ENCODE peak calls at places on chromosomes 4 and X, in ten cellular contexts. One of them, this sample, is unnamed.

GRCh38 chr4:52172166-52172565 is 121.1 kb downstream of the SPATA18 start:
- DNase-seq in NCI-H460: no peak
- DNase-seq in WTC11: peak
- DNase-seq in effector CD4-positive, alpha-beta T cell: no peak
- DNase-seq in AG08396: peak
- DNase-seq in hypothalamus: no peak
- DNase-seq in hepatocyte: peak
- DNase-seq in NCI-H82: no peak
- DNase-seq in skeletal muscle cell: no peak
- DNase-seq in esophagus squamous epithelium: no peak
- DNase-seq in this sample: no peak

GRCh38 chr4:145740796-145741195 is 60.9 kb downstream of the C4orf51 start:
- DNase-seq in hypothalamus: no peak
- DNase-seq in WTC11: no peak
- DNase-seq in NCI-H460: no peak
- DNase-seq in effector CD4-positive, alpha-beta T cell: no peak
- DNase-seq in skeletal muscle cell: no peak
- DNase-seq in NCI-H82: peak
- DNase-seq in esophagus squamous epithelium: no peak
- DNase-seq in hepatocyte: no peak
- DNase-seq in AG08396: no peak
- DNase-seq in this sample: no peak

GRCh38 chrX:110021180-110022022 is 18.5 kb downstream of the TMEM164 start:
- DNase-seq in esophagus squamous epithelium: no peak
- DNase-seq in hepatocyte: no peak
- DNase-seq in NCI-H460: no peak
- DNase-seq in hypothalamus: no peak
- DNase-seq in WTC11: no peak
- DNase-seq in skeletal muscle cell: no peak
- DNase-seq in effector CD4-positive, alpha-beta T cell: no peak
- DNase-seq in NCI-H82: peak
- DNase-seq in AG08396: peak
- DNase-seq in this sample: peak

GRCh38 chrX:95764972-95765451 is 919.6 kb upstream of the DIAPH2 start:
- DNase-seq in esophagus squamous epithelium: no peak
- DNase-seq in NCI-H82: peak
- DNase-seq in NCI-H460: peak
- DNase-seq in hepatocyte: peak
- DNase-seq in hypothalamus: no peak
- DNase-seq in WTC11: no peak
- DNase-seq in AG08396: peak
- DNase-seq in effector CD4-positive, alpha-beta T cell: no peak
- DNase-seq in skeletal muscle cell: no peak
- DNase-seq in this sample: peak

GRCh38 chrX:19094654-19095053 is 27.6 kb downstream of the ADGRG2 start:
- DNase-seq in WTC11: no peak
- DNase-seq in NCI-H82: no peak
- DNase-seq in hepatocyte: no peak
- DNase-seq in effector CD4-positive, alpha-beta T cell: no peak
- DNase-seq in AG08396: no peak
- DNase-seq in hypothalamus: no peak
- DNase-seq in esophagus squamous epithelium: no peak
- DNase-seq in skeletal muscle cell: no peak
- DNase-seq in NCI-H460: no peak
- DNase-seq in this sample: no peak

GRCh38 chr4:51831133-51831532 is 11.8 kb upstream of the DCUN1D4 start:
- DNase-seq in NCI-H460: peak
- DNase-seq in hypothalamus: peak
- DNase-seq in hepatocyte: peak
- DNase-seq in WTC11: peak
- DNase-seq in NCI-H82: peak
- DNase-seq in effector CD4-positive, alpha-beta T cell: peak
- DNase-seq in skeletal muscle cell: no peak
- DNase-seq in esophagus squamous epithelium: no peak
- DNase-seq in AG08396: peak
- DNase-seq in this sample: no peak

GRCh38 chrX:101217689-101218088 is 1.9 kb upstream of the DRP2 start:
- DNase-seq in skeletal muscle cell: no peak
- DNase-seq in hypothalamus: no peak
- DNase-seq in hepatocyte: no peak
- DNase-seq in NCI-H460: no peak
- DNase-seq in WTC11: no peak
- DNase-seq in effector CD4-positive, alpha-beta T cell: no peak
- DNase-seq in AG08396: no peak
- DNase-seq in esophagus squamous epithelium: no peak
- DNase-seq in NCI-H82: no peak
- DNase-seq in this sample: no peak

GRCh38 chr4:173420324-173420752 is 21.4 kb upstream of the SCRG1 start:
- DNase-seq in hypothalamus: no peak
- DNase-seq in esophagus squamous epithelium: no peak
- DNase-seq in effector CD4-positive, alpha-beta T cell: no peak
- DNase-seq in NCI-H82: peak
- DNase-seq in AG08396: peak
- DNase-seq in NCI-H460: peak
- DNase-seq in hepatocyte: no peak
- DNase-seq in skeletal muscle cell: no peak
- DNase-seq in WTC11: no peak
- DNase-seq in this sample: no peak

GRCh38 chr4:74897390-74897789 is 35.5 kb upstream of the PARM1 start:
- DNase-seq in NCI-H460: no peak
- DNase-seq in hepatocyte: no peak
- DNase-seq in skeletal muscle cell: no peak
- DNase-seq in WTC11: no peak
- DNase-seq in AG08396: no peak
- DNase-seq in effector CD4-positive, alpha-beta T cell: no peak
- DNase-seq in NCI-H82: no peak
- DNase-seq in hypothalamus: no peak
- DNase-seq in esophagus squamous epithelium: no peak
- DNase-seq in this sample: no peak

GRCh38 chrX:13876652-13877051 is 59.8 kb upstream of the GPM6B start:
- DNase-seq in NCI-H460: no peak
- DNase-seq in WTC11: no peak
- DNase-seq in AG08396: peak
- DNase-seq in hypothalamus: no peak
- DNase-seq in esophagus squamous epithelium: no peak
- DNase-seq in effector CD4-positive, alpha-beta T cell: no peak
- DNase-seq in hepatocyte: no peak
- DNase-seq in skeletal muscle cell: no peak
- DNase-seq in NCI-H82: no peak
- DNase-seq in this sample: no peak

GRCh38 chrX:78366576-78366975 is 39.2 kb upstream of the CYSLTR1 start:
- DNase-seq in hypothalamus: no peak
- DNase-seq in hepatocyte: no peak
- DNase-seq in AG08396: no peak
- DNase-seq in NCI-H460: no peak
- DNase-seq in NCI-H82: no peak
- DNase-seq in esophagus squamous epithelium: no peak
- DNase-seq in effector CD4-positive, alpha-beta T cell: no peak
- DNase-seq in WTC11: no peak
- DNase-seq in skeletal muscle cell: no peak
- DNase-seq in this sample: no peak

GRCh38 chr4:5651089-5651488 is 57.3 kb downstream of the EVC2 start:
- DNase-seq in effector CD4-positive, alpha-beta T cell: no peak
- DNase-seq in skeletal muscle cell: no peak
- DNase-seq in NCI-H82: no peak
- DNase-seq in hepatocyte: no peak
- DNase-seq in hypothalamus: no peak
- DNase-seq in esophagus squamous epithelium: no peak
- DNase-seq in WTC11: no peak
- DNase-seq in AG08396: no peak
- DNase-seq in NCI-H460: no peak
- DNase-seq in this sample: no peak

GRCh38 chrX:2552621-2553297 is 52.0 kb upstream of the DHRSX start:
- DNase-seq in AG08396: peak
- DNase-seq in hepatocyte: peak
- DNase-seq in esophagus squamous epithelium: no peak
- DNase-seq in effector CD4-positive, alpha-beta T cell: no peak
- DNase-seq in NCI-H82: no peak
- DNase-seq in hypothalamus: no peak
- DNase-seq in WTC11: no peak
- DNase-seq in skeletal muscle cell: peak
- DNase-seq in NCI-H460: no peak
- DNase-seq in this sample: peak

GRCh38 chr4:7970031-7970946 is 30.6 kb upstream of the AFAP1 start:
- DNase-seq in esophagus squamous epithelium: no peak
- DNase-seq in skeletal muscle cell: no peak
- DNase-seq in hepatocyte: peak
- DNase-seq in NCI-H82: no peak
- DNase-seq in WTC11: no peak
- DNase-seq in AG08396: no peak
- DNase-seq in effector CD4-positive, alpha-beta T cell: peak
- DNase-seq in hypothalamus: no peak
- DNase-seq in NCI-H460: peak
- DNase-seq in this sample: no peak

GRCh38 chr4:72112514-72113156 is 80.8 kb downstream of the NPFFR2 start:
- DNase-seq in hypothalamus: no peak
- DNase-seq in effector CD4-positive, alpha-beta T cell: no peak
- DNase-seq in AG08396: peak
- DNase-seq in esophagus squamous epithelium: no peak
- DNase-seq in hepatocyte: peak
- DNase-seq in WTC11: no peak
- DNase-seq in NCI-H82: no peak
- DNase-seq in NCI-H460: peak
- DNase-seq in skeletal muscle cell: peak
- DNase-seq in this sample: peak

GRCh38 chrX:19487520-19488200 is 27.6 kb downstream of the MAP3K15 start:
- DNase-seq in skeletal muscle cell: no peak
- DNase-seq in NCI-H82: no peak
- DNase-seq in hepatocyte: no peak
- DNase-seq in WTC11: no peak
- DNase-seq in AG08396: no peak
- DNase-seq in effector CD4-positive, alpha-beta T cell: no peak
- DNase-seq in esophagus squamous epithelium: no peak
- DNase-seq in NCI-H460: no peak
- DNase-seq in hypothalamus: no peak
- DNase-seq in this sample: no peak

GRCh38 chrX:77899081-77899828 is at the start of gene COX7B:
- DNase-seq in WTC11: peak
- DNase-seq in effector CD4-positive, alpha-beta T cell: peak
- DNase-seq in esophagus squamous epithelium: no peak
- DNase-seq in AG08396: peak
- DNase-seq in skeletal muscle cell: peak
- DNase-seq in hypothalamus: peak
- DNase-seq in NCI-H82: peak
- DNase-seq in NCI-H460: peak
- DNase-seq in hepatocyte: peak
- DNase-seq in this sample: peak

GRCh38 chrX:46938589-46938988 is 26.4 kb downstream of the JADE3 start:
- DNase-seq in hypothalamus: no peak
- DNase-seq in NCI-H460: no peak
- DNase-seq in hepatocyte: no peak
- DNase-seq in esophagus squamous epithelium: no peak
- DNase-seq in skeletal muscle cell: no peak
- DNase-seq in WTC11: no peak
- DNase-seq in NCI-H82: no peak
- DNase-seq in effector CD4-positive, alpha-beta T cell: no peak
- DNase-seq in AG08396: no peak
- DNase-seq in this sample: no peak

GRCh38 chrX:50106051-50106450 is 94.8 kb downstream of the AKAP4 start:
- DNase-seq in hepatocyte: no peak
- DNase-seq in WTC11: no peak
- DNase-seq in skeletal muscle cell: no peak
- DNase-seq in effector CD4-positive, alpha-beta T cell: no peak
- DNase-seq in AG08396: no peak
- DNase-seq in esophagus squamous epithelium: no peak
- DNase-seq in hypothalamus: no peak
- DNase-seq in NCI-H82: no peak
- DNase-seq in NCI-H460: no peak
- DNase-seq in this sample: no peak

GRCh38 chr4:11635336-11635735 is 206.6 kb upstream of the HS3ST1 start:
- DNase-seq in AG08396: no peak
- DNase-seq in esophagus squamous epithelium: no peak
- DNase-seq in hepatocyte: peak
- DNase-seq in skeletal muscle cell: peak
- DNase-seq in NCI-H82: no peak
- DNase-seq in hypothalamus: no peak
- DNase-seq in NCI-H460: peak
- DNase-seq in effector CD4-positive, alpha-beta T cell: no peak
- DNase-seq in WTC11: no peak
- DNase-seq in this sample: no peak

GRCh38 chr4:96093057-96093456 is 253.2 kb downstream of the PDHA2 start:
- DNase-seq in NCI-H460: no peak
- DNase-seq in AG08396: no peak
- DNase-seq in hypothalamus: no peak
- DNase-seq in effector CD4-positive, alpha-beta T cell: no peak
- DNase-seq in hepatocyte: no peak
- DNase-seq in NCI-H82: no peak
- DNase-seq in WTC11: no peak
- DNase-seq in skeletal muscle cell: no peak
- DNase-seq in esophagus squamous epithelium: no peak
- DNase-seq in this sample: no peak

GRCh38 chr4:127843704-127844604 is 36.7 kb upstream of the PLK4 start:
- DNase-seq in effector CD4-positive, alpha-beta T cell: no peak
- DNase-seq in hepatocyte: no peak
- DNase-seq in NCI-H82: no peak
- DNase-seq in NCI-H460: no peak
- DNase-seq in skeletal muscle cell: no peak
- DNase-seq in AG08396: no peak
- DNase-seq in hypothalamus: no peak
- DNase-seq in WTC11: no peak
- DNase-seq in esophagus squamous epithelium: no peak
- DNase-seq in this sample: no peak